ENCODE peak calls at places on chromosome 19, in seven cellular contexts. Z, L, H, V, S, J and Q are unnamed samples.

GRCh38 chr19:38988632-38989031 is 13.1 kb upstream of the FBXO17 start:
- DNase-seq in H (no peak), S (no peak), V (no peak), J (no peak), L (no peak), Z (no peak), Q (no peak)

GRCh38 chr19:9667898-9668297 is 7.0 kb downstream of the ZNF562 start:
- DNase-seq in V (peak; percentile 3), H (no peak), S (no peak), Z (no peak), J (no peak), L (no peak), Q (no peak)

GRCh38 chr19:16847407-16847806 is 18.2 kb downstream of the SIN3B start:
- DNase-seq in V (no peak), J (no peak), Z (no peak), S (no peak), H (no peak), L (no peak), Q (no peak)

GRCh38 chr19:39409886-39410619 is 2.4 kb upstream of the PLEKHG2 start:
- DNase-seq in H (no peak), Z (no peak), S (peak; percentile 72), V (peak; percentile 77), L (peak; percentile 67), J (peak; percentile 83), Q (peak; percentile 29)

GRCh38 chr19:55348317-55349034 is 6.0 kb downstream of the COX6B2 start:
- DNase-seq in H (no peak), V (no peak), J (no peak), Z (no peak), S (no peak), L (no peak), Q (peak; percentile 51)

GRCh38 chr19:35718345-35719041 is 690 bp downstream of the KMT2B start:
- DNase-seq in V (peak; percentile 47), H (no peak), S (peak; percentile 49), Z (peak; percentile 57), L (peak; percentile 27), J (peak; percentile 44), Q (no peak)

GRCh38 chr19:928471-929259 is 2.8 kb downstream of the ARID3A start:
- DNase-seq in H (no peak), L (no peak), J (no peak), Z (no peak), S (no peak), V (no peak), Q (peak; percentile 75)

GRCh38 chr19:4981681-4981958 is 12.7 kb downstream of the KDM4B start:
- DNase-seq in L (no peak), J (no peak), V (no peak), S (peak; percentile 84), Z (no peak), H (no peak), Q (peak; percentile 72)

GRCh38 chr19:34436716-34437115 is 8.5 kb downstream of the UBA2 start:
- DNase-seq in L (no peak), S (no peak), Z (no peak), H (no peak), V (peak; percentile 66), J (no peak), Q (no peak)

GRCh38 chr19:6963259-6963852 is 57.9 kb downstream of the MBD3L2B start:
- DNase-seq in J (no peak), Z (no peak), S (no peak), H (no peak), V (no peak), L (no peak), Q (no peak)

GRCh38 chr19:6811378-6811777 is 38.9 kb downstream of the VAV1 start:
- DNase-seq in Z (no peak), S (no peak), L (no peak), V (no peak), J (no peak), H (no peak), Q (no peak)